ENCODE peak calls at places on chromosomes 5 and 9, in nine cellular contexts. P, M, F, A, Y, H, L, C and X are unnamed samples.

GRCh38 chr5:139384591-139385051 is 1.5 kb upstream of the SLC23A1 start:
- DNase-seq in P (no peak), L (no peak), A (no peak), F (no peak), C (no peak), Y (no peak), H (no peak), M (no peak), X (no peak)

GRCh38 chr5:111975133-111975532 is 218.1 kb upstream of the NREP start:
- DNase-seq in H (no peak), Y (no peak), A (no peak), P (no peak), C (no peak), M (no peak), F (no peak), L (no peak), X (no peak)

GRCh38 chr5:16502866-16503265 is 37.3 kb upstream of the ZNF622 start:
- DNase-seq in H (peak; percentile 24), M (no peak), L (no peak), P (no peak), Y (no peak), C (no peak), F (no peak), A (no peak), X (no peak)

GRCh38 chr9:1009101-1009707 is 32.7 kb downstream of the DMRT3 start:
- DNase-seq in F (peak; percentile 89), A (peak; percentile 60), P (peak; percentile 86), L (peak; percentile 91), M (peak; percentile 88), C (peak; percentile 74), H (peak; percentile 76), Y (no peak), X (peak; percentile 82)

GRCh38 chr9:111094433-111095421 is 56.5 kb upstream of the LPAR1 start:
- DNase-seq in A (no peak), F (no peak), L (peak; percentile 67), H (peak; percentile 47), P (peak; percentile 52), Y (peak; percentile 9), C (no peak), M (peak; percentile 15), X (peak; percentile 55)

GRCh38 chr5:78929833-78930232 is 55.3 kb downstream of the ARSB start:
- DNase-seq in C (no peak), A (peak; percentile 12), H (no peak), F (no peak), P (no peak), M (no peak), L (no peak), Y (no peak), X (no peak)

GRCh38 chr5:166340039-166340438 is 1951.4 kb upstream of the WWC1 start:
- DNase-seq in H (no peak), M (no peak), A (no peak), C (no peak), L (no peak), F (no peak), P (no peak), Y (no peak), X (no peak)

GRCh38 chr9:87212563-87213154 is 265.4 kb upstream of the GAS1 start:
- DNase-seq in P (no peak), C (no peak), Y (no peak), M (no peak), H (no peak), L (no peak), A (no peak), F (no peak), X (no peak)

GRCh38 chr9:107246259-107247254 is 36.5 kb upstream of the RAD23B start:
- DNase-seq in A (no peak), C (no peak), L (no peak), F (no peak), Y (no peak), H (peak; percentile 43), P (no peak), M (no peak), X (no peak)

GRCh38 chr5:60232051-60232794 is 338.7 kb upstream of the PDE4D start:
- DNase-seq in A (no peak), F (no peak), H (no peak), L (no peak), C (no peak), M (no peak), Y (no peak), P (no peak), X (no peak)

GRCh38 chr5:154697335-154697734 is 57.8 kb upstream of the LARP1 start:
- DNase-seq in A (no peak), P (no peak), M (no peak), L (no peak), H (no peak), Y (no peak), F (no peak), C (no peak), X (no peak)

DNA sequence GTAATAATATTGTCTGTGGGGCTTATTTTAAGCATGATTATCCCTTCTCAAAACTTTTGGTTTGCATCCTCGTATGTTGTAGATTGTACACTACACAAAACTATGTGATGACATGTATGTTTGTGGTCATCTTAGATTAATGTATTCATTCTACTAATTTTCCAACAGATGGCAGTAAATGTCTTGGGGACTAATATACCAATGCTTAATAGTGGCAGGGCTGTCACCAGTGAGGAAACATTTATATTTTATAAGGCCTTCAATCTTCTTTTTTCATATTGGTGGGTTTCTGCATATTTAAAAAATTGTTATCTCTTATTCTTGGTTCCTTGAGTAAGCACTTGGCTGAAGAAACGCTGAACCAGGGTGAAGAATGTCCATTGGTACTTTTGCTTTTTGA is 530.4 kb downstream of the RASEF start:
- DNase-seq in P (no peak), L (no peak), C (peak; percentile 28), Y (no peak), A (peak; percentile 13), F (no peak), M (no peak), H (no peak), X (no peak)
- TF ChIP-seq CTCF in P (no peak), L (no peak), C (peak; percentile 49), Y (no peak), A (peak; percentile 57), F (no peak), M (no peak), H (peak; percentile 37), X (peak; percentile 26)

DNA sequence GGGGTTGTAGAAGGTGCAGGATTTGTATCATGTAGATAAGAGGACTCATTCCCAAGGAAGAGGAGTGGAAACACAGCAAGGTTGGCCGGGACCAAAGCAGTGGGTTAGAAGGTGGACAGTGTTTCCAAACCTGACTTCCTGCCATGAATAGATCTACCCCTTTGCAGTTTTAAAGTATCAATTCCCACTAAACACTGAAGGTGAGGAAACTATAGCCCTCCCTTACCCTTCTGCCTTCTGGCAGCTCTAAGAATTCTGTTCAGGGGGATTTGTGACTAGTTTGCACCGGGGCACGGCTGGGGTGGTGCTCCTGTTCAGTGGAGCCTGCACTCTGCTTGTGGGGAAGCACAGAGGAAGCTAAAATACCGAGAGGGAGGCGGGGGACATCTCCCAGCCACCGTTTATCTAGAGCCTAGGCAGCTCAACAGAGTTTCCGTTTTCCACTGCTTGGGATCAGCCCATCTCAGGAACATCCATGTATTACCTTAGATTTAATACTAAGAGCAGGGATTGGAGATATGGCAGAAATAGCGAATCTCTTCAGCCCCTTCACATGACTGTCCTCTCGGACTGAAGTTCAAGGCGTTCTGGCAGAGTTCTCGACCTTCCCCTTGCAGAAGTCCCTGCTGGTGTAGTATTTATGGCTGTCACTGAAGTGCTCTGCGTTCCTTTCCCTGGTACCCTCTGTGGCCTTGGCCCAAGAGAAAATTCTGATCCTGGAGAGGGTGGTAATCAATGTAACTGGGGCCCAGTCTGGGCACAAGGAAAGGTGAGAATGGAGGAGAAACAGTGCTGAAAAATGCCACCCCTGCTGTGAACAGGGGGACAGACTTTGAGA is 5.5 kb downstream of the ISL1 start:
- DNase-seq in Y (no peak), A (no peak), C (no peak), F (no peak), H (no peak), P (no peak), M (no peak), L (no peak), X (no peak)
- H3K4me3 ChIP-seq in Y (no peak overlapping the region), A (no peak overlapping the region), C (peak overlapping the region; percentile 86), F (peak overlapping the region; percentile 81), H (no peak overlapping the region), P (no peak overlapping the region), M (no peak overlapping the region), L (peak overlapping the region; percentile 30), X (no peak overlapping the region)

GRCh38 chr9:131630206-131630831 is 85.0 kb downstream of the PRRT1B start:
- DNase-seq in F (no peak), Y (peak; percentile 75), M (peak; percentile 60), H (no peak), L (no peak), C (no peak), P (no peak), A (no peak), X (no peak)
- TF ChIP-seq EP300 in F (no peak), Y (peak; percentile 98), M (peak; percentile 79), H (no peak), L (no peak), C (no peak), P (peak; percentile 68), A (no peak), X (peak; percentile 62)

DNA sequence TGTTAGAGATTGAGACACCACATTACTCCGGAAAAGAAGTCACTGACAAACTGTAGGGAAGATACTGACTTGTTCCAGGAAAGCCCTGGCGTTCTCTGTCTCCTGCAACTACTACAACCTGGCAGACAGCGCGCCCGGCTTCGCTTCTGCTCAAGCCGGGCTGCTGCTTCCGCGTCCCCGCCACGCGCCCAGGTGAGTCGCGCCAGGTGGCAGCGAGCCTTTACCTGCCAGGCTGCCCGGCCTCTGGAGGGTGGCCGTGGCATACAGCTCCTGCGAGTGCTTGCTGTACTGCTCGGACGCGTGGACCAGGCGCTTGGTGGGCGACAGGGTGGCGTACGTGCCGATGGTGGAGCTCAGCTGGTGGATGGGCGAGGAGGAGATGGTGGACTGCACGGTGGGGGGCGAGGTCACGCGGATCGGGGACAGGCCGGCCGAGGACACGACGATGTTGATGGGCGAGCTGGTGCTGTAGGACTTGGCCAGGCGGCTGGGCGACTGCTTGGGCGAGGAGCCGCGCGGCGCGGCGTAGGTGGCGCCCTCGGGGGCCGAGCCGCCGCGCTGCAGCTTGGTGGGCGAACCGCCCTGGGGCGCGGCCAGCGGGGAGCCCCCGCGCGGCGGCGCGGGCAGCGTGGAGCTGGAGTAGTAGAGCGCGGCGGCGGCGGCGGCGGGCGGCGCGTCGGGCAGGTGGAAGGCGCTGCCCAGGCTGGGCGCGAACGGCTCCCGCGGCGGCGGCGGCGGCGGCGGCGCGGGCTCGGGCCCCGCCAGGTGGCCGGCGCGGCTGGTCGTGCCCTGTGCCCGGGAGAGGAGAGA is 519.6 kb downstream of the CTNND2 start:
- DNase-seq in C (peak; percentile 27), Y (no peak), P (no peak), H (no peak), L (no peak), F (peak; percentile 71), M (no peak), A (no peak), X (no peak)
- TF ChIP-seq CTCF in C (no peak), Y (no peak), P (no peak), H (no peak), L (no peak), F (no peak), M (no peak), A (peak; percentile 16), X (no peak)

DNA sequence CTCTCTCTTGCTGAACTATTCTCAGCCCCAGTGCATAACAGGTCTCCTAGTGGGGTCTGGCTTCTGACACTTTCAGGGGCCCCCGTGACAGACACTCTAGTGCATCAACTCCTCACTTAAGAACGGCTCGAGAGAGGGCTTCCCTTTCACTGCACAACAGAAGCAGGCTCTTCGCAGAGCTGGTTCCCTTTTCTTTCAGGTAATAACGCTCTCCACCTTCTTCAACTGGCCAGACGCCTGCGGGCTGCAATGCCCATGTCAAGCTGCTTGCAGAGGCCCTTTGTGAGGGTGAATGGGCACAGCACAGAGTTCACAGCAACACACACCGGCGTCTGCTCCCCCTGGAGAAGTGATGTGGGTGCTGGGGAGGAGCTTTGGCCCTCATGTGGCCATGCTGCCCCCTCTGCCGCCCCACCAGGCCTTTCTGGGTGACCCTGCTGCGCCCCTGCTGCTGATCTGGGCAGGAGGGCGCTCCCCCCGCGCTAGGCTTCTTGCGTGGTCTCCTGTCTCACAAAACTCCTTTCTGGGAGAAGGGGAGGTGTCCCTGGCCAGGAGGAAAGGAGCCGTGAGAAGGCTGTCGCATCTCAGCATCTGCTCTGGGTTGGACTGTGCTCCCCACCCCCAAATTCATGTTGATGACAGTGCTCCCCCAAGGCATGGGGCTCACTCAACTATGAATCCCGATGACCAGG is 2.4 kb downstream of the MRPL36 start:
- DNase-seq in C (no peak), M (no peak), L (peak; percentile 50), P (no peak), A (no peak), Y (no peak), H (no peak), F (no peak), X (peak; percentile 61)
- H3K4me3 ChIP-seq in C (no peak overlapping the region), M (no peak overlapping the region), L (no peak overlapping the region), P (no peak overlapping the region), A (no peak overlapping the region), Y (peak overlapping the region; percentile 33), H (no peak overlapping the region), F (no peak overlapping the region), X (no peak overlapping the region)